ENCODE peak calls at places on chromosomes 12 and 14, in four cellular contexts. C is H1, X is K562, J is HepG2. Q is an unnamed sample.

GRCh38 chr12:124324803-124325705 is 30.2 kb downstream of the RFLNA start:
- DNase-seq in C (no peak), X (no peak), J (no peak), Q (no peak)

GRCh38 chr12:86727151-86727550 is 471.0 kb upstream of the MGAT4C start:
- DNase-seq in C (no peak), X (no peak), J (no peak), Q (peak; percentile 87)

GRCh38 chr14:22555573-22556011 is 33.4 kb downstream of the DAD1 start:
- DNase-seq in C (no peak), X (no peak), J (no peak), Q (no peak)

GRCh38 chr12:88764781-88765470 is 184.7 kb upstream of the KITLG start:
- DNase-seq in C (no peak), X (no peak), J (no peak), Q (no peak)

GRCh38 chr14:24395609-24396580 is 2.9 kb upstream of the NYNRIN start:
- DNase-seq in C (no peak), X (no peak), J (no peak), Q (no peak)

GRCh38 chr14:92513966-92514843 is 624 bp downstream of the RIN3 start:
- DNase-seq in C (peak; percentile 61), X (no peak), J (peak; percentile 36), Q (peak; percentile 34)

GRCh38 chr12:94555687-94556086 is 94.7 kb downstream of the TMCC3 start:
- DNase-seq in C (no peak), X (no peak), J (no peak), Q (no peak)

GRCh38 chr12:19183121-19183838 is 53.7 kb downstream of the PLEKHA5 start:
- DNase-seq in C (no peak), X (no peak), J (no peak), Q (no peak)

DNA sequence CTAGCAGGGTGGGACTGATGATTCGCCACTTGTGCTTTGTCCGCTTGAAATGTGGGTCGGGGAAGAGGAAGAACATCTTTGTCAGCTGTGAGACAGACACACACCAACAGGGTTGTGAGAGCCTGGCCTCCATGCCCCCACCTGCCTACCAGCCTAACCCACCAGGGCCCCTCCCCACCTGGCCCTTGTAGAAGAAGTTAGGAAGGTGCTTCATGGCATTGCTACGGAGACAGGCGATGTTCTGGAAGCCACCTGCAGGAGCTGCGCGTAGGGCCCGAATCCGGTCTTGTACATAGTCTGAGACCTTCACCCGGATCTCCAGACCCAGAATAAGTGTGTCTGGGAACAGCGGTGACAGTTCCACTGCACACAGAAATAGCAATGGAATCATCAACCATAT is 2.3 kb downstream of the METTL1 start:
- DNase-seq in C (no peak), X (no peak), J (no peak), Q (no peak)
- H3K27ac ChIP-seq in C (no peak overlapping the region), X (no peak overlapping the region), J (no peak overlapping the region), Q (no peak overlapping the region)

DNA sequence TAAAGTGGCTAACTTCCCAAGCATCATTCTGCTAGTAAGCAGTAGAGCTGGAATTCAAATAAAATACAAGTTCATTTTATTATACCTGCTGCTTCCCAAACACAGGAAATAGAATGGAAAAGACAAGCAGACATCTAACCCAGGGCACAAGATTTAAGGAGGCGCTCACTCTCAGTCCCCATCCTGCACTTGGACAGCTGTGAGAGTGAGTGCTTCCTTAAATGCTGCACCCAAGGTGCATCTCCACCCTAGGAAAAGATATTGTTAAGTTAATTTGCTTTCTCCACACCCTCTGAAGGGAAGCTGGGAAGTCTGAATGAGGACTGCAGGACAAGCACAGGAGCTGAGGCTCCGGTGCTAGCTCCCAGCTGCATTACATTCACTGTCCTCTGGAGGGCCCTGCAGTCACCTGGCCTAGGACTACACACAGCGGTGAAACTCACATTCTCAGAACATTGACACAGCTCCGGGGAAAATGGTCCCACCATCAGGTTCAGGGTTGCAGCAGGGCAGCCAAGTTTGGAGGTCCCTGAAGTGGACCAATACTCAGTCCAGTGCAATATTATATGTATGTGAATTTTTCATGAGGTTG is 14.2 kb downstream of the HEBP1 start:
- DNase-seq in C (peak; percentile 70), X (peak; percentile 35), J (peak; percentile 11), Q (peak; percentile 42)
- TF ChIP-seq JUN in C (no peak), X (no peak), J (no peak), Q (no peak)

DNA sequence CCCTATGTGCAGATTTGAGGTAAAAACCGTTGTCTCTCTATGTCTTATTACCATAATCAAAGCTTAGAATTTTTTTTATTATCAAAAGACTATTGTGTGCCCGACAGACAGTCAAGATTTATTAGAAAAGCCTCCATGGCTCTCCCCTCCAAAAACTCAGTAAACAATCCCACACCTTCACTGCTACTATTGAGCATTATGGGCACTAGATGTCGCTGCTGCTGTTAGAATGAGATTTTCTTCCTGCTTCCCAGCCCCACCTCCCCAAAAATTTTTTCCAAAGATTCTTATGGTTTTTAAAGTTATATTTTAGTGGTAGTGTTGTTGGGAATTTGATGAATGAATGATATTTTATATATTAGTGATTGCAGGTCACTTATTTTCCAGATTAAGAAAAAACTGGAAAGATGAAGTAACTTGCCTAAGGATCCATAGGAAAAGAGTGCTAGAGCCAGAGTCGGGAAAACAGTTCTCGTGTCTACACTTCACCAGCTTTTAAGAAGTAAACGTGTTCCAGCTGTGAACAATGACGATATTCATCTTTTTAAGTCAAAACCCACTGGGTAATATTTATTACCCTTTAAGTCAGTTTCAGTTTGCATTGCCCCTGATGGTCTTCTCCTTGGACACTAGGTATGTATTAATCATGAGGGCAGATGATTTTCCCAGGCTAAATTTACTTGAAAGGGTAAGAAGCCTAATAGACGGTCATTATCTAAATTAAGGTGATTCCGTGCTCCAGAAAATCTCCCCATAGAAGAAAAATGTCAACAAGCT is 12.2 kb upstream of the FOXG1 start:
- DNase-seq in C (no peak), X (peak; percentile 44), J (peak; percentile 77), Q (peak; percentile 36)
- H3K27me3 ChIP-seq in C (peaks cover 43% of the 10 kb centered on the region), X (no peaks in the 10 kb centered on the region), J (peaks cover 47% of the 10 kb centered on the region), Q (peaks cover 62% of the 10 kb centered on the region)

GRCh38 chr12:110537605-110538409 is 35.7 kb downstream of the RAD9B start:
- DNase-seq in C (no peak), X (no peak), J (no peak), Q (no peak)

GRCh38 chr12:110534811-110535210 is 32.7 kb downstream of the RAD9B start:
- DNase-seq in C (no peak), X (no peak), J (no peak), Q (no peak)

GRCh38 chr12:110536834-110537604 is 34.9 kb downstream of the RAD9B start:
- DNase-seq in C (no peak), X (no peak), J (no peak), Q (no peak)

GRCh38 chr12:110540048-110540447 is 37.9 kb downstream of the RAD9B start:
- DNase-seq in C (no peak), X (no peak), J (no peak), Q (no peak)

GRCh38 chr12:110538869-110539622 is 36.9 kb downstream of the RAD9B start:
- DNase-seq in C (no peak), X (no peak), J (no peak), Q (peak; percentile 9)
- H3K27ac ChIP-seq in C (no peak overlapping the region), X (no peak overlapping the region), J (no peak overlapping the region), Q (no peak overlapping the region)

GRCh38 chr12:28040251-28040650 is 67.7 kb upstream of the PTHLH start:
- DNase-seq in C (no peak), X (no peak), J (no peak), Q (no peak)
- TF ChIP-seq JUN in C (no peak), X (no peak), J (no peak), Q (no peak)

DNA sequence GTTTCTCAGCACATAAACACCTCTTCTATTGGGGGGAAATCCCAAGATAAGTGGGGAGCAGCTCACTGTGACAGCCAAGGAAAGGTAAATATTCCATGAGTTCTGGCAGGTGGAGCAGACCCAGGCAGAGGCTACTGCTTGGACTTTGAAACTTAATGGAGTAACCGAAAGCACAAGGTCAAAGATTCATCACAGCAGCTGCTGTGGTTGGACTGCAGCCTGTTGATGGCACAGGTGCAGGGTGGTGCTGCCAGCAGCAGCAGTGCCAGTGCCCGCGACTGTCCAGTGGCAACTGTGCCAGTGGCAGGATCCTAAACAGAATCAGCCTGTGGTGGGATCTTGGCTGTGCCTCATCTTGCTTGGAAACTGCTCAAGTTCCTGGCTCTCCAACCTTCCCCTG is 81.4 kb upstream of the ARID2 start:
- DNase-seq in C (no peak), X (no peak), J (peak; percentile 6), Q (no peak)
- H3K27me3 ChIP-seq in C (no peaks in the 10 kb centered on the region), X (peaks cover 3% of the 10 kb centered on the region), J (peaks cover 6% of the 10 kb centered on the region), Q (peaks cover 28% of the 10 kb centered on the region)

DNA sequence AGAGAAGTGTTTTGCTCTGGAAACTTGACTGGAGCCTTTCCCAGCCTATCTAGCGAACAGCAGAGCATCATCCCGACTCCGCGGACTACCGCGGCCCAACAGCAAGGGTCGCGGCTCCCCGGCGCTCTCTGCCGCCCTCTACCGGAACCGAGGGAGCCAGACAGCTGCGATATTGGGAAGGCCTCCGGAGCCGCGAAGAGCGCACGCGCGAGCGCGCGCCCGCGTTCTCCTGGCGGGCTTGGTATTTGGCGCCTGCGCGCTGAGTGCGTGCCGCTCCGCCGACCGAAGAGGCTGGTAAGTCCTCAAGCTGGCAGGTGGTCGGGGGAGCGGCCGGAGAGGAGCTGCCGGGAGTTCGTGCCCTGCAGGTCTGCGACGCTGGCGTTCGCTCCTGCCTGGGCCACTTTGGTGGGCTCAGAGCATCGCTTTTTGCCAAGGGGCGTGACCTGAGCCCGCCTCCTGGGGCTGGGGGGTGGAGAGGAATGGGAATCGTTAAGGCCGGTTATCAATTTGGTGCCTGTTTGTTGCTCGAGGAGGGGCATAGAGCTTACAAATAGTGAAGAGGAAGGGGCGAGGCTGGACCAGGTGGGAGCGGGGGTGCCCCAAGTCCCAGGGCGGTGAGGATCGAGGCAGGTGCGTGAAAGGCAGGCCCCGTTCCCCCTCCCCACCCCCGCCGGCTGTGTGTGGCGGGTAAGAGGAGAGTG is at the start of gene TMEM106C:
- DNase-seq in C (peak; percentile 97), X (peak; percentile 98), J (peak; percentile 82), Q (peak; percentile 93)
- H3K27ac ChIP-seq in C (no peak within 1 kb of the TSS), X (no peak within 1 kb of the TSS), J (no peak within 1 kb of the TSS), Q (no peak within 1 kb of the TSS)

DNA sequence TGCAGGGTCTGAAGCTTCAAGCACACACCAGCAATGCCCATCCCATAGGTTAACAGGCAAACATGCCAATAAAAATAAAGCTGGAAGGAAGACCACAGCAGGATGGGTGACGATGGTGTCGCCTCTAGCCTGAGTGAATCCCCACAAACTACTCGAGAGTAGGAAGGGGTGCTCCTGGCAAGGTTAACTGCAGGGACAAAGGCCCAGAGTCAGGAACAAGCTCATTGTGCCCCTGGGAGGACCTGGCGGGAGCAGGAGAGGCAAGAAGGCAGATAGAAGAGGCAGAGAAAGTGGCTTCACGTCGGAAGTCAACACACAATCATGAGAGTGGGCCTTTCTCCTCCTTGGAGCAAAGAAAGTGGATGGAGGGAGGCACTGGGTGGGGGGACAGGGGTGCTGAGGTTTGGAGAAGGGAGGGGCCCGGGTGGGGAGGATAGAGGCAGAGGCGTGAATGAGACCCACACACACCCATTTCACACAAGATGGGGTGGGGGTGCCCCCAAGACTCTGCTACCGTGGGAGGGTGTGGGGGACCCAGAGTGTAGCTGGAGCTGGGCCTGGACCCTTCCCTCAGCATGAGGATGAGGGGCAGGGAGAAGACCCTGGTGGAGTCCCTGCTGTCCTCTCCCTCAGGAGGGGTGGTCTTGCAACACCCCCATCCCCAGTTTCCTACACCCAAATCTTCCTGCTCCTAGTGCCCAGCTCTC is 43.1 kb downstream of the DIO3 start:
- DNase-seq in C (no peak), X (no peak), J (no peak), Q (no peak)
- TF ChIP-seq JUN in C (no peak), X (no peak), J (no peak), Q (no peak)